ENCODE peak calls at places on chromosomes 12 and 14, in five cellular contexts. C is A549, A is NCI-H1105 treated with DMSO at 0.1 percent for 48 hours, X is myocyte, E is NCI-H187. K is an unnamed sample.

GRCh38 chr14:23185046-23185445 is 1.6 kb upstream of the SLC7A8 start:
- DNase-seq in C (no peak), A (no peak), X (no peak), E (no peak), K (no peak)

GRCh38 chr12:116955382-116956021 is 44.8 kb downstream of the FBXW8 start:
- DNase-seq in C (peak; percentile 25), A (peak; percentile 18), X (peak; percentile 18), E (no peak), K (peak; percentile 74)

GRCh38 chr12:60494249-60494648 is 898.4 kb downstream of the SLC16A7 start:
- DNase-seq in C (peak; percentile 3), A (peak; percentile 11), X (peak; percentile 63), E (no peak), K (peak; percentile 52)

GRCh38 chr14:60514378-60515243 is 5.7 kb downstream of the SIX6 start:
- DNase-seq in C (peak; percentile 17), A (peak; percentile 51), X (peak; percentile 47), E (peak; percentile 47), K (peak; percentile 79)

GRCh38 chr12:92719674-92720073 is 16.9 kb downstream of the PLEKHG7 start:
- DNase-seq in C (no peak), A (no peak), X (peak; percentile 71), E (no peak), K (no peak)

GRCh38 chr14:65486856-65487255 is 74.3 kb downstream of the FUT8 start:
- DNase-seq in C (no peak), A (no peak), X (no peak), E (no peak), K (peak; percentile 28)

GRCh38 chr14:75969126-75969525 is 12.7 kb downstream of the TGFB3 start:
- DNase-seq in C (no peak), A (no peak), X (peak; percentile 90), E (no peak), K (no peak)

GRCh38 chr14:30194769-30195168 is 267.1 kb upstream of the PRKD1 start:
- DNase-seq in C (no peak), A (no peak), X (peak; percentile 57), E (no peak), K (no peak)

GRCh38 chr12:11238275-11238674 is 31.2 kb downstream of the PRB3 start:
- DNase-seq in C (no peak), A (no peak), X (peak; percentile 3), E (no peak), K (no peak)

K was measured in mesendoderm.